ENCODE peak calls at places on chromosomes 1 and 21, in ten cellular contexts. N is tibial artery; L is heart right ventricle; E is activated CD4-positive, alpha-beta T cell treated with anti-CD3 and anti-CD28 coated beads for 1 hour; H is midbrain; C is GM04503; F is hippocampal formation; O is skeletal muscle cell; J is esophagus muscularis mucosa; T is stimulated activated naive B cell treated with anti-CD40 and anti-IgM and Interleukin-4, amounts not matched to agents 10 μg/mL and 1 μg/mL and 100 μg/mL, for 72 hours. U is an unnamed sample.

GRCh38 chr21:29334717-29335428 is 36.2 kb downstream of the BACH1 start:
- DNase-seq in N (no peak), L (no peak), E (no peak), H (no peak), C (no peak), F (no peak), O (peak; percentile 73), J (no peak), T (no peak), U (no peak)

GRCh38 chr1:14369526-14370213 is 228.8 kb upstream of the KAZN start:
- DNase-seq in N (no peak), L (no peak), E (no peak), H (no peak), C (no peak), F (no peak), O (no peak), J (no peak), T (no peak), U (no peak)

GRCh38 chr1:54132485-54132884 is 20.3 kb downstream of the CDCP2 start:
- DNase-seq in N (no peak), L (no peak), E (no peak), H (no peak), C (no peak), F (no peak), O (no peak), J (no peak), T (no peak), U (no peak)

GRCh38 chr1:15848143-15848928 is 829 bp downstream of the SPEN start:
- DNase-seq in N (no peak), L (peak; percentile 30), E (peak; percentile 39), H (peak; percentile 17), C (no peak), F (no peak), O (no peak), J (no peak), T (peak; percentile 46), U (peak; percentile 36)

GRCh38 chr1:21903638-21904474 is 33.3 kb downstream of the HSPG2 start:
- DNase-seq in N (peak; percentile 38), L (no peak), E (no peak), H (no peak), C (no peak), F (no peak), O (no peak), J (no peak), T (no peak), U (no peak)

GRCh38 chr21:36207577-36208320 is 51.1 kb downstream of the DOP1B start:
- DNase-seq in N (no peak), L (no peak), E (no peak), H (no peak), C (no peak), F (no peak), O (no peak), J (no peak), T (no peak), U (no peak)

GRCh38 chr21:33128538-33128937 is 58.6 kb downstream of the OLIG1 start:
- DNase-seq in N (no peak), L (no peak), E (no peak), H (no peak), C (no peak), F (no peak), O (no peak), J (no peak), T (no peak), U (no peak)

GRCh38 chr1:110465038-110465813 is 14.3 kb downstream of the PROK1 start:
- DNase-seq in N (no peak), L (no peak), E (no peak), H (no peak), C (no peak), F (no peak), O (no peak), J (no peak), T (no peak), U (no peak)

GRCh38 chr1:2392686-2393085 is 1.0 kb downstream of the RER1 start:
- DNase-seq in N (no peak), L (no peak), E (no peak), H (no peak), C (no peak), F (no peak), O (no peak), J (no peak), T (no peak), U (no peak)

GRCh38 chr1:17369466-17369865 is 2.5 kb upstream of the PADI6 start:
- DNase-seq in N (no peak), L (no peak), E (no peak), H (no peak), C (no peak), F (no peak), O (no peak), J (no peak), T (no peak), U (no peak)

GRCh38 chr1:205775015-205775716 is at the start of gene RAB29:
- DNase-seq in N (peak; percentile 87), L (peak; percentile 87), E (peak; percentile 76), H (peak; percentile 84), C (peak; percentile 44), F (peak; percentile 83), O (no peak), J (peak; percentile 93), T (peak; percentile 83), U (peak; percentile 84)

GRCh38 chr1:13538832-13539231 is 25.0 kb upstream of the LRRC38 start:
- DNase-seq in N (no peak), L (no peak), E (no peak), H (no peak), C (no peak), F (no peak), O (no peak), J (no peak), T (no peak), U (no peak)

GRCh38 chr1:5915587-5916571 is 76.3 kb downstream of the NPHP4 start:
- DNase-seq in N (no peak), L (no peak), E (no peak), H (peak; percentile 68), C (peak; percentile 12), F (peak; percentile 72), O (no peak), J (no peak), T (no peak), U (peak; percentile 47)

GRCh38 chr1:200090252-200091159 is 63.0 kb downstream of the NR5A2 start:
- DNase-seq in N (no peak), L (no peak), E (no peak), H (no peak), C (no peak), F (no peak), O (no peak), J (no peak), T (no peak), U (no peak)

GRCh38 chr1:33164120-33164519 is 17.7 kb downstream of the TRIM62 start:
- DNase-seq in N (no peak), L (no peak), E (no peak), H (no peak), C (no peak), F (no peak), O (no peak), J (no peak), T (no peak), U (no peak)

GRCh38 chr1:234881893-234882771 is 246.5 kb downstream of the TOMM20 start:
- DNase-seq in N (no peak), L (no peak), E (no peak), H (no peak), C (no peak), F (no peak), O (no peak), J (no peak), T (peak; percentile 81), U (no peak)

GRCh38 chr1:85328713-85329376 is 52.4 kb upstream of the BCL10 start:
- DNase-seq in N (no peak), L (peak; percentile 43), E (no peak), H (no peak), C (peak; percentile 99), F (no peak), O (peak; percentile 87), J (no peak), T (no peak), U (no peak)

U was measured in cerebellum.